ENCODE peak calls at places on chromosomes 2 and 18, in ten cellular contexts. S, P, J, X, H, K, L, E, F and Y are unnamed samples.

GRCh38 chr2:121485039-121485438 is 45.6 kb upstream of the RNU4ATAC start:
- DNase-seq in L (no peak), P (peak; percentile 92), E (no peak), H (peak; percentile 75), F (no peak), J (no peak), S (no peak), X (peak; percentile 35), K (no peak), Y (peak; percentile 62)

GRCh38 chr18:44679912-44680270 is 797 bp upstream of the SETBP1 start:
- DNase-seq in X (peak; percentile 59), E (peak; percentile 63), K (peak; percentile 67), S (peak; percentile 61), P (peak; percentile 39), J (no peak), L (peak; percentile 50), H (no peak), F (peak; percentile 51), Y (peak; percentile 46)

GRCh38 chr2:180991820-180992219 is 11.4 kb downstream of the UBE2E3 start:
- DNase-seq in H (no peak), L (no peak), F (no peak), K (no peak), S (no peak), J (no peak), P (no peak), E (no peak), X (no peak), Y (no peak)

GRCh38 chr2:177467646-177468045 is 75.1 kb downstream of the AGPS start:
- DNase-seq in J (no peak), E (no peak), L (no peak), S (no peak), X (no peak), K (no peak), H (peak; percentile 17), P (peak; percentile 76), F (no peak), Y (peak; percentile 48)

GRCh38 chr2:106344302-106344701 is 123.9 kb downstream of the RGPD3 start:
- DNase-seq in P (no peak), S (no peak), F (no peak), J (no peak), X (no peak), K (no peak), H (no peak), E (no peak), L (no peak), Y (no peak)

GRCh38 chr2:162490052-162490717 is 146.3 kb downstream of the GCA start:
- DNase-seq in X (peak; percentile 47), K (no peak), S (no peak), E (no peak), J (no peak), H (no peak), L (no peak), P (no peak), F (no peak), Y (no peak)

GRCh38 chr2:219214141-219214540 is 4.6 kb downstream of the ABCB6 start:
- DNase-seq in K (no peak), H (no peak), L (no peak), S (no peak), J (no peak), X (no peak), P (no peak), E (no peak), F (no peak), Y (no peak)

GRCh38 chr18:72375628-72376027 is 168.5 kb downstream of the CBLN2 start:
- DNase-seq in P (no peak), L (no peak), J (no peak), F (no peak), K (no peak), E (no peak), S (no peak), X (peak; percentile 55), H (peak; percentile 0), Y (peak; percentile 7)

GRCh38 chr18:23585007-23585871 is 1.1 kb downstream of the NPC1 start:
- DNase-seq in P (peak; percentile 56), J (peak; percentile 3), L (peak; percentile 23), K (peak; percentile 52), X (peak; percentile 28), H (peak; percentile 28), E (peak; percentile 64), S (no peak), F (no peak), Y (peak; percentile 11)

GRCh38 chr2:120613742-120614481 is 121.8 kb upstream of the GLI2 start:
- DNase-seq in F (no peak), L (no peak), E (no peak), P (peak; percentile 54), S (no peak), K (no peak), J (no peak), H (peak; percentile 96), X (no peak), Y (peak; percentile 90)

GRCh38 chr18:48868468-48869466 is 82.0 kb downstream of the SMAD7 start:
- DNase-seq in F (no peak), L (peak; percentile 76), K (peak; percentile 88), P (no peak), J (no peak), X (peak; percentile 23), S (no peak), E (no peak), H (no peak), Y (no peak)

GRCh38 chr2:217714268-217714643 is 288.5 kb downstream of the TNS1 start:
- DNase-seq in J (no peak), P (peak; percentile 66), L (no peak), H (no peak), X (peak; percentile 29), F (peak; percentile 92), E (no peak), K (no peak), S (peak; percentile 46), Y (peak; percentile 55)

GRCh38 chr18:55732227-55733106 is 144.5 kb upstream of the TCF4 start:
- DNase-seq in X (peak; percentile 49), L (no peak), K (no peak), P (peak; percentile 95), H (peak; percentile 5), E (no peak), S (no peak), J (no peak), F (no peak), Y (peak; percentile 11)

GRCh38 chr2:179461367-179461886 is 196.8 kb upstream of the SESTD1 start:
- DNase-seq in H (no peak), S (no peak), K (no peak), E (no peak), X (no peak), L (no peak), P (no peak), J (no peak), F (no peak), Y (no peak)

GRCh38 chr2:238560234-238560633 is 133.5 kb downstream of the ASB1 start:
- DNase-seq in S (no peak), F (no peak), H (no peak), J (no peak), X (peak; percentile 31), L (no peak), P (no peak), K (no peak), E (peak; percentile 66), Y (no peak)

GRCh38 chr2:41197781-41198180 is 745.9 kb upstream of the SLC8A1 start:
- DNase-seq in H (no peak), E (no peak), P (peak; percentile 29), L (no peak), F (no peak), K (no peak), X (no peak), J (no peak), S (no peak), Y (no peak)

GRCh38 chr2:218959761-218960195 is 312 bp downstream of the CDK5R2 start:
- DNase-seq in J (no peak), P (no peak), X (no peak), S (no peak), L (no peak), K (peak; percentile 41), H (no peak), F (no peak), E (no peak), Y (no peak)

GRCh38 chr18:75546964-75547363 is 119.5 kb upstream of the SMIM21 start:
- DNase-seq in L (no peak), S (no peak), X (no peak), P (no peak), F (no peak), H (no peak), E (no peak), J (no peak), K (no peak), Y (no peak)

GRCh38 chr2:95353613-95354468 is 48.7 kb upstream of the FAHD2A start:
- DNase-seq in F (no peak), X (no peak), P (no peak), E (no peak), L (no peak), H (no peak), J (no peak), K (no peak), S (no peak), Y (no peak)

GRCh38 chr2:9168851-9169250 is 37.8 kb upstream of the ASAP2 start:
- DNase-seq in K (no peak), J (no peak), P (no peak), E (no peak), X (no peak), F (no peak), S (no peak), H (no peak), L (no peak), Y (no peak)

GRCh38 chr2:64143154-64144056 is 815 bp downstream of the PELI1 start:
- DNase-seq in H (no peak), F (peak; percentile 44), E (no peak), K (peak; percentile 50), L (peak; percentile 47), X (peak; percentile 46), J (no peak), P (peak; percentile 59), S (peak; percentile 25), Y (peak; percentile 32)

GRCh38 chr2:188199716-188200128 is 92.0 kb upstream of the GULP1 start:
- DNase-seq in H (peak; percentile 60), K (no peak), P (peak; percentile 88), J (no peak), E (no peak), X (peak; percentile 59), F (no peak), S (no peak), L (no peak), Y (peak; percentile 92)

GRCh38 chr2:128396500-128396891 is 77.8 kb upstream of the HS6ST1 start:
- DNase-seq in K (no peak), J (no peak), P (no peak), L (no peak), F (no peak), E (no peak), X (no peak), H (no peak), S (peak; percentile 76), Y (no peak)

GRCh38 chr2:231367178-231367577 is 28.3 kb upstream of the B3GNT7 start:
- DNase-seq in J (no peak), P (no peak), X (no peak), H (no peak), K (no peak), E (no peak), L (no peak), F (no peak), S (no peak), Y (no peak)

GRCh38 chr2:145797692-145798091 is 1277.8 kb upstream of the ZEB2 start:
- DNase-seq in H (no peak), X (peak; percentile 25), K (no peak), J (no peak), L (no peak), S (no peak), P (no peak), F (no peak), E (no peak), Y (no peak)

GRCh38 chr2:45220227-45220626 is 211.0 kb upstream of the SIX2 start:
- DNase-seq in L (no peak), S (peak; percentile 50), E (no peak), K (no peak), X (peak; percentile 53), F (no peak), J (no peak), P (no peak), H (no peak), Y (peak; percentile 24)

GRCh38 chr18:46485675-46486200 is 171.3 kb downstream of the LOXHD1 start:
- DNase-seq in K (no peak), X (peak; percentile 15), F (no peak), E (no peak), J (no peak), H (no peak), L (no peak), P (no peak), S (no peak), Y (no peak)

GRCh38 chr2:42021490-42021889 is 26.3 kb upstream of the PKDCC start:
- DNase-seq in L (no peak), J (no peak), S (peak; percentile 63), X (no peak), K (no peak), P (peak; percentile 35), H (peak; percentile 45), F (no peak), E (no peak), Y (peak; percentile 29)